ENCODE peak calls at places on chromosomes 6 and 20, in five cellular contexts. A is BJ, Y is astrocyte of the spinal cord, R is AG10803, I is heart right ventricle. U is an unnamed sample.
A peak's percentile ranks its signal among the peaks of the same experiment; 100 is the strongest.

GRCh38 chr6:36283608-36284007 is 13.7 kb downstream of the PNPLA1 start:
- DNase-seq in A (no peak), Y (no peak), R (no peak), I (no peak), U (no peak)

GRCh38 chr6:42367353-42368011 is 84.2 kb downstream of the TRERF1 start:
- DNase-seq in A (no peak), Y (no peak), R (peak; percentile 24), I (peak; percentile 8), U (no peak)

GRCh38 chr20:50930139-50931047 is 844 bp downstream of the ADNP start:
- DNase-seq in A (no peak), Y (no peak), R (no peak), I (peak; percentile 17), U (no peak)

GRCh38 chr6:75429304-75429703 is 64.3 kb downstream of the FILIP1 start:
- DNase-seq in A (no peak), Y (no peak), R (no peak), I (no peak), U (no peak)

GRCh38 chr6:84447651-84448050 is 220.2 kb upstream of the CEP162 start:
- DNase-seq in A (no peak), Y (no peak), R (no peak), I (no peak), U (no peak)

GRCh38 chr6:85463621-85464259 is 13.9 kb downstream of the NT5E start:
- DNase-seq in A (no peak), Y (peak; percentile 62), R (no peak), I (no peak), U (no peak)

GRCh38 chr20:37990571-37991151 is 42.6 kb downstream of the TTI1 start:
- DNase-seq in A (peak; percentile 19), Y (peak; percentile 73), R (peak; percentile 79), I (peak; percentile 64), U (no peak)

GRCh38 chr6:36197739-36198221 is 1.2 kb downstream of the BRPF3 start:
- DNase-seq in A (no peak), Y (no peak), R (peak; percentile 2), I (peak; percentile 7), U (no peak)

GRCh38 chr6:130482645-130483390 is 117.0 kb downstream of the TMEM200A start:
- DNase-seq in A (no peak), Y (peak; percentile 71), R (peak; percentile 64), I (no peak), U (no peak)

GRCh38 chr20:25148181-25148981 is 47.1 kb upstream of the ENTPD6 start:
- DNase-seq in A (no peak), Y (peak; percentile 37), R (peak; percentile 33), I (peak; percentile 24), U (no peak)

GRCh38 chr20:33108641-33109040 is 29.2 kb downstream of the BPIFB4 start:
- DNase-seq in A (no peak), Y (no peak), R (no peak), I (no peak), U (no peak)

GRCh38 chr6:124495316-124496176 is 466.7 kb upstream of the RNF217 start:
- DNase-seq in A (no peak), Y (no peak), R (no peak), I (no peak), U (no peak)

GRCh38 chr6:159313023-159313422 is 143.8 kb downstream of the FNDC1 start:
- DNase-seq in A (no peak), Y (no peak), R (no peak), I (no peak), U (no peak)

GRCh38 chr6:106192824-106193223 is 106.7 kb downstream of the PRDM1 start:
- DNase-seq in A (peak; percentile 37), Y (peak; percentile 35), R (peak; percentile 72), I (no peak), U (peak; percentile 36)

GRCh38 chr20:39347626-39348025 is 385.5 kb downstream of the DHX35 start:
- DNase-seq in A (no peak), Y (no peak), R (no peak), I (no peak), U (no peak)

GRCh38 chr20:13661070-13661687 is 22.4 kb upstream of the TASP1 start:
- DNase-seq in A (no peak), Y (no peak), R (no peak), I (no peak), U (no peak)

GRCh38 chr20:63653974-63654680 is 903 bp upstream of the STMN3 start:
- DNase-seq in A (no peak), Y (no peak), R (no peak), I (no peak), U (no peak)

GRCh38 chr20:63651942-63652191 is 1.4 kb downstream of the STMN3 start:
- DNase-seq in A (no peak), Y (no peak), R (no peak), I (no peak), U (no peak)

GRCh38 chr20:63653041-63653973 is at the start of gene STMN3:
- DNase-seq in A (peak; percentile 32), Y (peak; percentile 95), R (peak; percentile 84), I (peak; percentile 90), U (peak; percentile 48)

GRCh38 chr20:63655249-63655648 is 2.0 kb upstream of the STMN3 start:
- DNase-seq in A (no peak), Y (no peak), R (no peak), I (no peak), U (no peak)

DNA sequence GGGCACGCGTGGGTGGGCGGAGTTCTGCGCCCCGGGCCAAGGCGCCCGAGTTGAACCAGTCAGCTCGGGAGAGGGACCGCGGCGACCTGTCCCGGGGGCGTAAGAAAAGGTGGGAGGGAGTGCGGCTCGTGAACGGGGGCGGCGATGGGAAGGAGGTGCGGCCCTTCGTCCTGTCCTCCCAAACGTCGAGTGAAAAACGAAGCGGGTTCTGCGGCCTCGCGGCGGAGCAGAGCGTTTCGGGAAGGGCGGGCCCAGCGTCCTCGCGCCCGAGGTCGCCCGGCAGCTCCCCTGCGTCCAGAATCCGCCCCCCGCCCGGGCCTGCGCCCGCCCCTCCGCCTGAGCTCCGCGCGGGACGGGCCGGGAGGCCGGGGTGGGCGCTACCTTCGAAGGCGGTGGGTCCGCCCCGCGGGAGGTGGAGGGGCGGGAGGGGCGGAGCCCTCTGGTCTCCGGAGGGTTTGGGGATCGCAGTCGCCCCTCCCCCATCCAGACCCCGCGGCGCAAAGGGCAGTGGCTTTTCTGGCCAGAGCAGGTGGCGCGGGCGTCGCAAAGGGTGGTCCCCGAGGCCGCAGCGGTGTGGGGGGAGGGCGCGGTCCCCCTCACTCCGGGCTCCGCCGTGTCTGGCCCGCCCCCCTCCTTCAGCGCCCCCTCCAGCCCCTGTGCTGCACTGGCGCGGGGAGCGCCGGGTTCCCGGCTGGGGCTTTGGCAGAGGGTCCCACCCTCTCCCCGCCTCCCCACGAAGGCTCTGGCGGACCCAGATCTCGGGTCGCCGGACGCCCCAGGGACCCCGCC is 838 bp downstream of the STMN3 start:
- DNase-seq in A (no peak), Y (no peak), R (no peak), I (no peak), U (no peak)
- H3K4me3 ChIP-seq in A (peak overlapping the region; percentile 55), Y (peak overlapping the region; percentile 48), R (peak overlapping the region; percentile 52), I (peak overlapping the region; percentile 75), U (peak overlapping the region; percentile 50)

DNA sequence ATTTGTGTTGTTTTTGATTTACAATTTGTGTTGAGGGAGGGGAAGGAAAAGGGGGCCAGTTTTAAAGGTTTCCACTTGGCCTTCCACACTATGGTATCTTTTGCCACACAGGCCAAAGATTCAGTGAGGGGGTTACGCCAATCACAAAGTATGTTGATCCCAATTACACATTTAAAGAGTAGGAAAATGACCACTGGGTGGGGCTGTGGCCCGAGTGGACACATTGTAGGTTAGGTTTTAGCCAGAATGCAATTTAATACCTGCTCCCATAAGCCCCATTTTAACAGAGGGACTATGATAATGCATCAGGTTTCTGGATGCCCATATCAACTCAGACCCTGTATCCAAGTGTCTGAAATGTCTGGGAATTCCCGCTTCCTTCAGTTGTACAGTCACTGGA is 15.6 kb downstream of the VGLL2 start:
- DNase-seq in A (no peak), Y (no peak), R (no peak), I (no peak), U (no peak)
- TF ChIP-seq CTCF in A (peak; percentile 23), Y (peak; percentile 30), R (no peak), I (peak; percentile 35), U (peak; percentile 37)

GRCh38 chr6:136959471-136959891 is 37.4 kb downstream of the SLC35D3 start:
- DNase-seq in A (no peak), Y (no peak), R (no peak), I (no peak), U (no peak)
- H3K4me3 ChIP-seq in A (no peak overlapping the region), Y (no peak overlapping the region), R (no peak overlapping the region), I (no peak overlapping the region), U (no peak overlapping the region)

GRCh38 chr20:46099491-46100287 is 9.9 kb upstream of the NCOA5 start:
- DNase-seq in A (no peak), Y (no peak), R (no peak), I (no peak), U (no peak)
- TF ChIP-seq CTCF in A (no peak), Y (no peak), R (no peak), I (peak; percentile 26), U (no peak)

GRCh38 chr20:1824834-1825233 is 70.4 kb upstream of the SIRPA start:
- DNase-seq in A (no peak), Y (no peak), R (no peak), I (no peak), U (no peak)

GRCh38 chr20:1824177-1824576 is 71.0 kb upstream of the SIRPA start:
- DNase-seq in A (no peak), Y (no peak), R (no peak), I (no peak), U (no peak)

GRCh38 chr20:1825492-1825891 is 69.7 kb upstream of the SIRPA start:
- DNase-seq in A (no peak), Y (peak; percentile 51), R (peak; percentile 75), I (no peak), U (no peak)

GRCh38 chr20:1822564-1823420 is 72.4 kb upstream of the SIRPA start:
- DNase-seq in A (no peak), Y (no peak), R (no peak), I (no peak), U (no peak)

GRCh38 chr20:1823421-1823892 is 71.8 kb upstream of the SIRPA start:
- DNase-seq in A (no peak), Y (no peak), R (no peak), I (no peak), U (no peak)
- H3K4me3 ChIP-seq in A (no peak overlapping the region), Y (no peak overlapping the region), R (no peak overlapping the region), I (no peak overlapping the region), U (no peak overlapping the region)

GRCh38 chr6:154345811-154346210 is 10.8 kb downstream of the IPCEF1 start:
- DNase-seq in A (no peak), Y (no peak), R (no peak), I (no peak), U (no peak)
- TF ChIP-seq CTCF in A (no peak), Y (no peak), R (no peak), I (no peak), U (no peak)

GRCh38 chr6:62284725-62285124 is 1.3 kb downstream of the KHDRBS2 start:
- DNase-seq in A (no peak), Y (no peak), R (no peak), I (no peak), U (no peak)
- H3K4me3 ChIP-seq in A (no peak overlapping the region), Y (no peak overlapping the region), R (no peak overlapping the region), I (no peak overlapping the region), U (no peak overlapping the region)

GRCh38 chr6:38234141-38234540 is 405.6 kb downstream of the BTBD9 start:
- DNase-seq in A (no peak), Y (no peak), R (no peak), I (no peak), U (no peak)
- TF ChIP-seq CTCF in A (no peak), Y (no peak), R (no peak), I (no peak), U (no peak)

U was measured in HFF-Myc.